ENCODE peak calls at places on chromosomes 3 and 15, in nine cellular contexts. One of them, this sample, is unnamed. For H3K36me3, the result is how much of the 10 kb centered on the place peaks cover.

GRCh38 chr3:30804983-30805382 is 89.5 kb downstream of the GADL1 start:
- DNase-seq in body of pancreas: no peak
- DNase-seq in left ventricle myocardium inferior: no peak
- DNase-seq in PC-9: no peak
- DNase-seq in right lobe of liver: no peak
- DNase-seq in RWPE2: no peak
- DNase-seq in fibroblast of lung: no peak
- DNase-seq in cardiac muscle cell: peak
- DNase-seq in CD8-positive, alpha-beta T cell: no peak
- DNase-seq in this sample: no peak

GRCh38 chr3:15097889-15098288 is 1.1 kb downstream of the RBSN start:
- DNase-seq in body of pancreas: no peak
- DNase-seq in left ventricle myocardium inferior: no peak
- DNase-seq in PC-9: no peak
- DNase-seq in right lobe of liver: no peak
- DNase-seq in RWPE2: no peak
- DNase-seq in fibroblast of lung: peak
- DNase-seq in cardiac muscle cell: no peak
- DNase-seq in CD8-positive, alpha-beta T cell: peak
- DNase-seq in this sample: no peak

GRCh38 chr3:13013595-13013993 is 59.6 kb downstream of the IQSEC1 start:
- DNase-seq in body of pancreas: no peak
- DNase-seq in left ventricle myocardium inferior: no peak
- DNase-seq in PC-9: no peak
- DNase-seq in right lobe of liver: no peak
- DNase-seq in RWPE2: no peak
- DNase-seq in fibroblast of lung: no peak
- DNase-seq in cardiac muscle cell: no peak
- DNase-seq in CD8-positive, alpha-beta T cell: no peak
- DNase-seq in this sample: no peak

GRCh38 chr15:74376825-74377581 is 9.6 kb upstream of the CYP11A1 start:
- DNase-seq in body of pancreas: no peak
- DNase-seq in left ventricle myocardium inferior: no peak
- DNase-seq in PC-9: no peak
- DNase-seq in right lobe of liver: peak
- DNase-seq in RWPE2: no peak
- DNase-seq in fibroblast of lung: no peak
- DNase-seq in cardiac muscle cell: no peak
- DNase-seq in CD8-positive, alpha-beta T cell: no peak
- DNase-seq in this sample: no peak

GRCh38 chr15:80234883-80235282 is 17.1 kb downstream of the CTXND1 start:
- DNase-seq in body of pancreas: peak
- DNase-seq in left ventricle myocardium inferior: no peak
- DNase-seq in PC-9: peak
- DNase-seq in right lobe of liver: no peak
- DNase-seq in RWPE2: no peak
- DNase-seq in fibroblast of lung: peak
- DNase-seq in cardiac muscle cell: peak
- DNase-seq in CD8-positive, alpha-beta T cell: peak
- DNase-seq in this sample: no peak

GRCh38 chr3:43796041-43796596 is 105.4 kb downstream of the ABHD5 start:
- DNase-seq in body of pancreas: no peak
- DNase-seq in left ventricle myocardium inferior: no peak
- DNase-seq in PC-9: peak
- DNase-seq in right lobe of liver: no peak
- DNase-seq in RWPE2: peak
- DNase-seq in fibroblast of lung: no peak
- DNase-seq in cardiac muscle cell: no peak
- DNase-seq in CD8-positive, alpha-beta T cell: no peak
- DNase-seq in this sample: no peak

GRCh38 chr3:72086051-72086711 is 301.2 kb upstream of the PROK2 start:
- DNase-seq in body of pancreas: no peak
- DNase-seq in left ventricle myocardium inferior: no peak
- DNase-seq in PC-9: no peak
- DNase-seq in right lobe of liver: no peak
- DNase-seq in RWPE2: no peak
- DNase-seq in fibroblast of lung: peak
- DNase-seq in cardiac muscle cell: peak
- DNase-seq in CD8-positive, alpha-beta T cell: no peak
- DNase-seq in this sample: no peak

GRCh38 chr3:58032186-58032585 is 24.0 kb downstream of the FLNB start:
- DNase-seq in body of pancreas: no peak
- DNase-seq in left ventricle myocardium inferior: no peak
- DNase-seq in PC-9: peak
- DNase-seq in right lobe of liver: no peak
- DNase-seq in RWPE2: no peak
- DNase-seq in fibroblast of lung: peak
- DNase-seq in cardiac muscle cell: peak
- DNase-seq in CD8-positive, alpha-beta T cell: no peak
- DNase-seq in this sample: no peak

GRCh38 chr3:49100046-49100615 is 4.4 kb downstream of the QARS1 start:
- DNase-seq in body of pancreas: no peak
- DNase-seq in left ventricle myocardium inferior: no peak
- DNase-seq in PC-9: no peak
- DNase-seq in right lobe of liver: peak
- DNase-seq in RWPE2: no peak
- DNase-seq in fibroblast of lung: no peak
- DNase-seq in cardiac muscle cell: no peak
- DNase-seq in CD8-positive, alpha-beta T cell: no peak
- DNase-seq in this sample: peak

GRCh38 chr15:31472636-31473383 is 146.2 kb downstream of the KLF13 start:
- DNase-seq in body of pancreas: no peak
- DNase-seq in left ventricle myocardium inferior: no peak
- DNase-seq in PC-9: no peak
- DNase-seq in right lobe of liver: no peak
- DNase-seq in RWPE2: peak
- DNase-seq in fibroblast of lung: peak
- DNase-seq in cardiac muscle cell: peak
- DNase-seq in CD8-positive, alpha-beta T cell: peak
- DNase-seq in this sample: peak

GRCh38 chr15:25715536-25716413 is 147.4 kb downstream of the ATP10A start:
- DNase-seq in body of pancreas: peak
- DNase-seq in left ventricle myocardium inferior: no peak
- DNase-seq in PC-9: no peak
- DNase-seq in right lobe of liver: no peak
- DNase-seq in RWPE2: peak
- DNase-seq in fibroblast of lung: no peak
- DNase-seq in cardiac muscle cell: no peak
- DNase-seq in CD8-positive, alpha-beta T cell: no peak
- DNase-seq in this sample: peak

GRCh38 chr3:188573286-188573928 is 419.4 kb downstream of the LPP start:
- DNase-seq in body of pancreas: no peak
- DNase-seq in left ventricle myocardium inferior: no peak
- DNase-seq in PC-9: no peak
- DNase-seq in right lobe of liver: no peak
- DNase-seq in RWPE2: no peak
- DNase-seq in fibroblast of lung: no peak
- DNase-seq in cardiac muscle cell: no peak
- DNase-seq in CD8-positive, alpha-beta T cell: no peak
- DNase-seq in this sample: no peak

GRCh38 chr3:148955544-148956346 is 35.6 kb upstream of the GYG1 start:
- DNase-seq in body of pancreas: peak
- DNase-seq in left ventricle myocardium inferior: no peak
- DNase-seq in PC-9: peak
- DNase-seq in right lobe of liver: no peak
- DNase-seq in RWPE2: no peak
- DNase-seq in fibroblast of lung: peak
- DNase-seq in cardiac muscle cell: peak
- DNase-seq in CD8-positive, alpha-beta T cell: no peak
- DNase-seq in this sample: no peak

GRCh38 chr3:195803309-195803908 is 8.3 kb downstream of the MUC4 start:
- DNase-seq in body of pancreas: no peak
- DNase-seq in left ventricle myocardium inferior: no peak
- DNase-seq in PC-9: no peak
- DNase-seq in right lobe of liver: no peak
- DNase-seq in RWPE2: no peak
- DNase-seq in fibroblast of lung: no peak
- DNase-seq in cardiac muscle cell: no peak
- DNase-seq in CD8-positive, alpha-beta T cell: no peak
- DNase-seq in this sample: peak

GRCh38 chr3:127042634-127043033 is 59.7 kb downstream of the PLXNA1 start:
- DNase-seq in body of pancreas: peak
- DNase-seq in left ventricle myocardium inferior: no peak
- DNase-seq in PC-9: no peak
- DNase-seq in right lobe of liver: no peak
- DNase-seq in RWPE2: peak
- DNase-seq in fibroblast of lung: no peak
- DNase-seq in cardiac muscle cell: no peak
- DNase-seq in CD8-positive, alpha-beta T cell: no peak
- DNase-seq in this sample: peak

GRCh38 chr15:23566070-23567050 is 886 bp downstream of the MKRN3 start:
- DNase-seq in body of pancreas: no peak
- DNase-seq in left ventricle myocardium inferior: no peak
- DNase-seq in PC-9: peak
- DNase-seq in right lobe of liver: no peak
- DNase-seq in RWPE2: no peak
- DNase-seq in fibroblast of lung: peak
- DNase-seq in cardiac muscle cell: no peak
- DNase-seq in CD8-positive, alpha-beta T cell: peak
- DNase-seq in this sample: no peak

DNA sequence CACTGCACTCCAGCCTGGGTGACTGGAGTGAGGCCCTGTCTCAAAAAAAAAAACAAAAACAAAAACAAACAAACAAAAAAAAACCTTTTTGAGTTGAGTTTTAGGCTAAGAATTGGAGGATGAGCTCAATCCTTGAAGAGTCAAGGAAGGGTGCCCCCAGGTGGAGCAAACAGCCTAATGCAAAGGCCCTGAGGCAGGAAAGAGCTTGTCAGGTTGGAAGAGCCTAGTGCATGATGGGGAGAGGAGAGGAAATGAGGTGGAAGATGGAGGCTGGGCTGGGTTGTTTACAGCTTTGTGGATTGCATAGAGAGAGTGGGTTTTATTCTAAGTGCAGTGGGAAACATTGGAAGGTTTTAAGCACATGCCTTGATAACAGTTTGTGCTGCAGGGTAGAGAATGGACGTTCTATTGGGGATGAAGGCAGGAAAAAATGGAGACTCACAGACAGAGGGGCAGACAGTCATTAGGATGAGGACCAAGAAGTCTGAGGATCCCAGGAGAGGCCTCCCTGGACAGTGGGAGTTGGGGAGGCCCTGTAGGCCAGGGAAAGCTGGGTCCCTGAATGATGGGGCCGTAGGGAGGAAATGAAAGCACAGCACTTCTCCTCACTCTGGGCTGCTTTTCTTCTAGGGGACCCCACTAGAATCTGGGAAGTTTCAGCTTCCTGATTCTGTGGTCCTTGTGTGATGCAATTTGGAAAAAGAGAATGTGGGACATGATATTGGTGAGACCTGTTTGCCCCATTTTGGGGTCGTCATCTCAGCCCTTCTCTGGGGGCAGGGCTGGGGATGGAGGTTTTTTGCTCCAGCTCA is 1.9 kb upstream of the SNX22 start:
- DNase-seq in body of pancreas: no peak
- DNase-seq in left ventricle myocardium inferior: no peak
- DNase-seq in PC-9: no peak
- DNase-seq in right lobe of liver: no peak
- DNase-seq in RWPE2: no peak
- DNase-seq in fibroblast of lung: no peak
- DNase-seq in cardiac muscle cell: peak
- DNase-seq in CD8-positive, alpha-beta T cell: no peak
- DNase-seq in this sample: no peak
- TF ChIP-seq CTCF in body of pancreas: no peak
- TF ChIP-seq CTCF in left ventricle myocardium inferior: peak
- TF ChIP-seq CTCF in PC-9: peak
- TF ChIP-seq CTCF in right lobe of liver: peak
- TF ChIP-seq CTCF in RWPE2: peak
- TF ChIP-seq CTCF in fibroblast of lung: peak
- TF ChIP-seq CTCF in cardiac muscle cell: peak
- TF ChIP-seq CTCF in CD8-positive, alpha-beta T cell: no peak
- TF ChIP-seq CTCF in this sample: no peak

GRCh38 chr15:50452927-50453326 is 28.7 kb downstream of the USP8 start:
- DNase-seq in body of pancreas: no peak
- DNase-seq in left ventricle myocardium inferior: no peak
- DNase-seq in PC-9: no peak
- DNase-seq in right lobe of liver: no peak
- DNase-seq in RWPE2: no peak
- DNase-seq in fibroblast of lung: peak
- DNase-seq in cardiac muscle cell: peak
- DNase-seq in CD8-positive, alpha-beta T cell: no peak
- DNase-seq in this sample: no peak
- H3K36me3 ChIP-seq in body of pancreas: under half
- H3K36me3 ChIP-seq in left ventricle myocardium inferior: half or more
- H3K36me3 ChIP-seq in PC-9: under half
- H3K36me3 ChIP-seq in right lobe of liver: under half
- H3K36me3 ChIP-seq in RWPE2: half or more
- H3K36me3 ChIP-seq in fibroblast of lung: under half
- H3K36me3 ChIP-seq in cardiac muscle cell: under half
- H3K36me3 ChIP-seq in CD8-positive, alpha-beta T cell: under half
- H3K36me3 ChIP-seq in this sample: under half

GRCh38 chr15:76972420-76973361 is 22.2 kb upstream of the PSTPIP1 start:
- DNase-seq in body of pancreas: no peak
- DNase-seq in left ventricle myocardium inferior: no peak
- DNase-seq in PC-9: no peak
- DNase-seq in right lobe of liver: no peak
- DNase-seq in RWPE2: no peak
- DNase-seq in fibroblast of lung: peak
- DNase-seq in cardiac muscle cell: peak
- DNase-seq in CD8-positive, alpha-beta T cell: no peak
- DNase-seq in this sample: no peak

GRCh38 chr15:76973362-76973743 is 21.6 kb upstream of the PSTPIP1 start:
- DNase-seq in body of pancreas: no peak
- DNase-seq in left ventricle myocardium inferior: no peak
- DNase-seq in PC-9: no peak
- DNase-seq in right lobe of liver: no peak
- DNase-seq in RWPE2: no peak
- DNase-seq in fibroblast of lung: peak
- DNase-seq in cardiac muscle cell: peak
- DNase-seq in CD8-positive, alpha-beta T cell: peak
- DNase-seq in this sample: no peak

GRCh38 chr15:76976572-76977270 is 18.2 kb upstream of the PSTPIP1 start:
- DNase-seq in body of pancreas: no peak
- DNase-seq in left ventricle myocardium inferior: no peak
- DNase-seq in PC-9: no peak
- DNase-seq in right lobe of liver: no peak
- DNase-seq in RWPE2: no peak
- DNase-seq in fibroblast of lung: no peak
- DNase-seq in cardiac muscle cell: no peak
- DNase-seq in CD8-positive, alpha-beta T cell: no peak
- DNase-seq in this sample: no peak

GRCh38 chr15:76973906-76974305 is 21.0 kb upstream of the PSTPIP1 start:
- DNase-seq in body of pancreas: no peak
- DNase-seq in left ventricle myocardium inferior: no peak
- DNase-seq in PC-9: no peak
- DNase-seq in right lobe of liver: no peak
- DNase-seq in RWPE2: no peak
- DNase-seq in fibroblast of lung: no peak
- DNase-seq in cardiac muscle cell: no peak
- DNase-seq in CD8-positive, alpha-beta T cell: no peak
- DNase-seq in this sample: no peak

GRCh38 chr15:76974456-76975083 is 20.4 kb upstream of the PSTPIP1 start:
- DNase-seq in body of pancreas: no peak
- DNase-seq in left ventricle myocardium inferior: no peak
- DNase-seq in PC-9: no peak
- DNase-seq in right lobe of liver: no peak
- DNase-seq in RWPE2: no peak
- DNase-seq in fibroblast of lung: no peak
- DNase-seq in cardiac muscle cell: no peak
- DNase-seq in CD8-positive, alpha-beta T cell: no peak
- DNase-seq in this sample: no peak
- H3K27ac ChIP-seq in body of pancreas: no peak
- H3K27ac ChIP-seq in left ventricle myocardium inferior: no peak
- H3K27ac ChIP-seq in PC-9: no peak
- H3K27ac ChIP-seq in right lobe of liver: no peak
- H3K27ac ChIP-seq in RWPE2: no peak
- H3K27ac ChIP-seq in fibroblast of lung: no peak
- H3K27ac ChIP-seq in cardiac muscle cell: no peak
- H3K27ac ChIP-seq in CD8-positive, alpha-beta T cell: no peak
- H3K27ac ChIP-seq in this sample: no peak

GRCh38 chr15:71743861-71744382 is 66.4 kb upstream of the NR2E3 start:
- DNase-seq in body of pancreas: peak
- DNase-seq in left ventricle myocardium inferior: no peak
- DNase-seq in PC-9: no peak
- DNase-seq in right lobe of liver: no peak
- DNase-seq in RWPE2: no peak
- DNase-seq in fibroblast of lung: peak
- DNase-seq in cardiac muscle cell: peak
- DNase-seq in CD8-positive, alpha-beta T cell: peak
- DNase-seq in this sample: no peak
- TF ChIP-seq CTCF in body of pancreas: peak
- TF ChIP-seq CTCF in left ventricle myocardium inferior: peak
- TF ChIP-seq CTCF in PC-9: peak
- TF ChIP-seq CTCF in right lobe of liver: peak
- TF ChIP-seq CTCF in RWPE2: peak
- TF ChIP-seq CTCF in fibroblast of lung: peak
- TF ChIP-seq CTCF in cardiac muscle cell: peak
- TF ChIP-seq CTCF in CD8-positive, alpha-beta T cell: peak
- TF ChIP-seq CTCF in this sample: peak

This sample was measured in spleen.